ENCODE peak calls at places on chromosomes 3 and 15, in five cellular contexts. S, A, X, E and D are unnamed samples.

GRCh38 chr3:158313344-158313927 is 203.5 kb downstream of the RSRC1 start:
- DNase-seq in S (peak; percentile 31), A (peak; percentile 54), X (peak; percentile 39), E (peak; percentile 17), D (peak; percentile 61)

GRCh38 chr15:75785771-75786563 is 57.3 kb upstream of the UBE2Q2 start:
- DNase-seq in A (peak; percentile 86), S (peak; percentile 31), E (peak; percentile 42), X (no peak), D (no peak)

GRCh38 chr3:183266454-183266853 is 13.4 kb downstream of the B3GNT5 start:
- DNase-seq in X (no peak), S (no peak), A (no peak), E (no peak), D (no peak)

GRCh38 chr3:142586803-142587406 is 8.4 kb upstream of the ATR start:
- DNase-seq in A (peak; percentile 64), E (peak; percentile 64), S (peak; percentile 85), X (peak; percentile 80), D (peak; percentile 92)

GRCh38 chr15:69919816-69920215 is 177.9 kb downstream of the TLE3 start:
- DNase-seq in A (no peak), X (no peak), E (no peak), S (no peak), D (peak; percentile 69)

GRCh38 chr3:38124324-38125122 is 12.4 kb downstream of the ACAA1 start:
- DNase-seq in A (no peak), X (no peak), S (no peak), E (no peak), D (no peak)

GRCh38 chr15:45147606-45148005 is 17.8 kb downstream of the DUOX1 start:
- DNase-seq in X (no peak), E (no peak), S (no peak), A (no peak), D (no peak)

GRCh38 chr3:65819896-65820295 is 218.8 kb downstream of the MAGI1 start:
- DNase-seq in E (no peak), S (no peak), X (no peak), A (no peak), D (no peak)

GRCh38 chr15:55774113-55774970 is 31.4 kb upstream of the PRTG start:
- DNase-seq in S (peak; percentile 33), E (peak; percentile 59), X (peak; percentile 40), A (peak; percentile 53), D (peak; percentile 69)

GRCh38 chr3:190122198-190122771 is 1.6 kb upstream of the P3H2 start:
- DNase-seq in A (no peak), E (no peak), S (no peak), X (no peak), D (no peak)

GRCh38 chr3:108106031-108106430 is 15.2 kb upstream of the CD47 start:
- DNase-seq in A (no peak), E (no peak), S (no peak), X (no peak), D (no peak)

GRCh38 chr15:58475573-58476524 is 44.1 kb downstream of the LIPC start:
- DNase-seq in A (no peak), E (no peak), X (no peak), S (peak; percentile 94), D (no peak)
- TF ChIP-seq JUND in A (no peak), E (no peak), X (no peak), S (no peak), D (no peak)

GRCh38 chr15:61133361-61133760 is 95.7 kb downstream of the RORA start:
- DNase-seq in E (no peak), X (no peak), S (no peak), A (no peak), D (no peak)
- TF ChIP-seq JUND in E (no peak), X (no peak), S (no peak), A (no peak), D (no peak)

GRCh38 chr15:89397653-89398023 is 63.0 kb upstream of the POLG start:
- DNase-seq in A (no peak), X (no peak), E (no peak), S (no peak), D (no peak)

GRCh38 chr15:89400997-89401590 is 66.5 kb upstream of the POLG start:
- DNase-seq in X (no peak), A (no peak), E (no peak), S (no peak), D (no peak)

GRCh38 chr15:89400121-89400996 is 65.7 kb upstream of the POLG start:
- DNase-seq in X (no peak), A (peak; percentile 85), S (no peak), E (no peak), D (no peak)

GRCh38 chr15:89399070-89399389 is 64.4 kb upstream of the POLG start:
- DNase-seq in E (no peak), A (no peak), X (no peak), S (no peak), D (no peak)

GRCh38 chr15:89399390-89400120 is 64.9 kb upstream of the POLG start:
- DNase-seq in X (no peak), A (peak; percentile 92), S (no peak), E (peak; percentile 84), D (peak; percentile 41)
- TF ChIP-seq JUND in X (no peak), A (no peak), S (no peak), E (no peak), D (no peak)

DNA sequence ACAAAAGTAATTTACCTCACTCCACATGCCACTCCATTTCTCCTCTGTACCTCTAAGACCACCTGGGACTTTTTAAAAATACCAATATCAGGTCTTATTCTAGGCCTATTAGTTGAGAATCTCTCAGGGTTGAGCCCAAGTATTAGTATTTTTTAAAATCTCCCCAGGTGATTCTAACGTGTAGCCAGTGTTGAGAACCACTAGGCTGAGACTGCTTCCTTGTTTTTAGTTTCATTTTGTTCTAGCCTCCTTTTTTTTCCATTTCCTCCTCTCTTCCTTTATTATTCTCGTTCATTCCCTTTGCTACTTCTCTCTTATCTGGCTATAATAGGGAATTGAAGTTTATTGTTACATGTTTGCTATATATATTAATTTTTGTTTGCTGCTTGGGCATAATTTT is 217.9 kb upstream of the CD96 start:
- DNase-seq in A (no peak), S (no peak), X (no peak), E (no peak), D (no peak)
- TF ChIP-seq JUND in A (no peak), S (no peak), X (no peak), E (no peak), D (no peak)

GRCh38 chr3:117624424-117624823 is 914.8 kb downstream of the TUSC7 start:
- DNase-seq in X (no peak), S (no peak), E (no peak), A (no peak), D (no peak)

GRCh38 chr3:117626577-117626976 is 917.0 kb downstream of the TUSC7 start:
- DNase-seq in A (no peak), X (no peak), E (no peak), S (no peak), D (no peak)

GRCh38 chr3:117618462-117618861 is 908.9 kb downstream of the TUSC7 start:
- DNase-seq in X (no peak), A (no peak), E (no peak), S (no peak), D (no peak)

GRCh38 chr3:117619805-117620204 is 910.2 kb downstream of the TUSC7 start:
- DNase-seq in A (no peak), S (no peak), X (no peak), E (no peak), D (no peak)

GRCh38 chr3:117622130-117622841 is 912.7 kb downstream of the TUSC7 start:
- DNase-seq in X (no peak), S (no peak), A (no peak), E (no peak), D (no peak)
- TF ChIP-seq JUND in X (no peak), S (no peak), A (peak; percentile 85), E (no peak), D (no peak)

GRCh38 chr3:49716169-49716568 is 3.3 kb downstream of the AMIGO3 start:
- DNase-seq in X (no peak), A (peak; percentile 4), S (no peak), E (no peak), D (no peak)
- TF ChIP-seq JUND in X (no peak), A (no peak), S (no peak), E (no peak), D (no peak)

GRCh38 chr3:125123906-125124305 is 68.1 kb upstream of the HEG1 start:
- DNase-seq in X (no peak), S (no peak), E (no peak), A (peak; percentile 64), D (no peak)
- TF ChIP-seq JUND in X (no peak), S (no peak), E (no peak), A (no peak), D (no peak)

GRCh38 chr3:50201573-50202315 is 3.3 kb upstream of the SLC38A3 start:
- DNase-seq in X (no peak), A (no peak), E (peak; percentile 41), S (peak; percentile 79), D (no peak)
- TF ChIP-seq JUND in X (no peak), A (no peak), E (no peak), S (peak; percentile 55), D (no peak)

GRCh38 chr3:146814601-146815315 is 209.6 kb upstream of the PLSCR5 start:
- DNase-seq in E (no peak), S (no peak), X (no peak), A (no peak), D (no peak)
- TF ChIP-seq JUND in E (no peak), S (no peak), X (no peak), A (no peak), D (no peak)